ENCODE peak calls at places on chromosomes 2 and 18, in six cellular contexts. A is vagina; U is CD4-positive, CD25-positive, alpha-beta regulatory T cell; B is mesendoderm; M is stomach; K is aorta. Q is an unnamed sample. For H3K4me1, the result is how much of the 10 kb centered on the place peaks cover.

GRCh38 chr18:11849845-11850747 is 1.1 kb upstream of the CHMP1B start:
- DNase-seq in A (no peak), U (peak), B (peak), M (peak), K (peak), Q (peak)

GRCh38 chr2:110662560-110662959 is 15.3 kb downstream of the BUB1 start:
- DNase-seq in A (no peak), U (no peak), B (peak), M (no peak), K (no peak), Q (no peak)

GRCh38 chr2:155481141-155481540 is 782.6 kb downstream of the KCNJ3 start:
- DNase-seq in A (no peak), U (no peak), B (no peak), M (no peak), K (no peak), Q (no peak)

GRCh38 chr2:175012516-175012915 is 7.3 kb upstream of the CHN1 start:
- DNase-seq in A (no peak), U (no peak), B (peak), M (no peak), K (no peak), Q (no peak)

GRCh38 chr2:146634256-146635068 is 1210.4 kb upstream of the ACVR2A start:
- DNase-seq in A (no peak), U (no peak), B (no peak), M (no peak), K (no peak), Q (no peak)

GRCh38 chr18:46466236-46467160 is 190.5 kb downstream of the LOXHD1 start:
- DNase-seq in A (no peak), U (no peak), B (peak), M (no peak), K (no peak), Q (no peak)

GRCh38 chr18:75247601-75248421 is 37.2 kb downstream of the TSHZ1 start:
- DNase-seq in A (no peak), U (no peak), B (no peak), M (no peak), K (no peak), Q (no peak)

GRCh38 chr2:195498176-195498575 is 158.8 kb upstream of the SLC39A10 start:
- DNase-seq in A (no peak), U (peak), B (peak), M (peak), K (peak), Q (peak)

GRCh38 chr2:221571391-221572179 is 519 bp downstream of the EPHA4 start:
- DNase-seq in A (no peak), U (peak), B (peak), M (no peak), K (peak), Q (peak)

GRCh38 chr2:234957533-234958135 is 5.8 kb downstream of the SH3BP4 start:
- DNase-seq in A (no peak), U (no peak), B (no peak), M (no peak), K (no peak), Q (no peak)

GRCh38 chr18:22466608-22467390 is 49.1 kb upstream of the CTAGE1 start:
- DNase-seq in A (no peak), U (no peak), B (no peak), M (no peak), K (peak), Q (no peak)

GRCh38 chr2:113175736-113176695 is 2.2 kb downstream of the PSD4 start:
- DNase-seq in A (no peak), U (no peak), B (no peak), M (no peak), K (no peak), Q (no peak)

GRCh38 chr2:12169721-12170120 is 423.3 kb downstream of the LPIN1 start:
- DNase-seq in A (no peak), U (no peak), B (no peak), M (no peak), K (peak), Q (peak)

DNA sequence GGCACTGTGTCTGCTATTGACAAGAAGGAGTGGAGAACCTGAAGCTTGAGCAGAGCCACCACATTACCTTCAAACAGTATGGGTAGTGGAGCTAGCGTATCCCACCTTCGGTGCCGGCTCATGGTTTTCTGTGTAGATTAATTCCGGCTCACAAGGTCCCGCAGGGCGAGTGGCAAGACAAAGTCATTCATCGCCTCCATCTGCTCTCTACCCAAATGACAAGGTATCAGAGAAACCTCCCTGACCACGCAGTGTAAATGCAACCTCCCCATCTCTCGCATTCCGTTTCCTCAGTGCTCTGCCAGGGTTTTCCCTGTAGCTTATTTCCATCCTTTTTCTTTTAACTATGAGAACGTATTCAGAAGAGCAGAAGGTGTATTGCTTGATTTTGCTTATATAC is 79.8 kb downstream of the MAP4K4 start:
- DNase-seq in A (no peak), U (no peak), B (no peak), M (no peak), K (no peak), Q (no peak)
- H3K4me1 ChIP-seq in A (half or more), U (half or more), B (under half), M (half or more), K (under half), Q (under half)

GRCh38 chr2:158967114-158967730 is 1.2 kb upstream of the TANC1 start:
- DNase-seq in A (no peak), U (no peak), B (peak), M (no peak), K (no peak), Q (peak)
- H3K4me3 ChIP-seq in A (peak), U (no peak), B (no peak), M (peak), K (no peak), Q (peak)

GRCh38 chr2:101803128-101803527 is 105.6 kb downstream of the MAP4K4 start:
- DNase-seq in A (no peak), U (no peak), B (no peak), M (no peak), K (no peak), Q (no peak)
- H3K4me1 ChIP-seq in A (half or more), U (under half), B (under half), M (half or more), K (under half), Q (under half)

GRCh38 chr2:97869722-97870346 is 125.9 kb downstream of the TMEM131 start:
- DNase-seq in A (no peak), U (no peak), B (no peak), M (no peak), K (no peak), Q (no peak)
- H3K4me3 ChIP-seq in A (no peak), U (no peak), B (no peak), M (no peak), K (no peak), Q (no peak)

GRCh38 chr2:120898496-120898895 is 162.8 kb downstream of the GLI2 start:
- DNase-seq in A (no peak), U (no peak), B (no peak), M (no peak), K (peak), Q (no peak)

GRCh38 chr2:120897399-120897798 is 161.7 kb downstream of the GLI2 start:
- DNase-seq in A (no peak), U (no peak), B (no peak), M (no peak), K (no peak), Q (no peak)

GRCh38 chr2:120894936-120895335 is 159.3 kb downstream of the GLI2 start:
- DNase-seq in A (no peak), U (no peak), B (no peak), M (no peak), K (peak), Q (no peak)

GRCh38 chr2:120896126-120896525 is 160.5 kb downstream of the GLI2 start:
- DNase-seq in A (no peak), U (no peak), B (no peak), M (no peak), K (peak), Q (no peak)

GRCh38 chr2:120896904-120897303 is 161.2 kb downstream of the GLI2 start:
- DNase-seq in A (no peak), U (no peak), B (no peak), M (no peak), K (peak), Q (no peak)
- H3K4me1 ChIP-seq in A (under half), U (under half), B (under half), M (under half), K (under half), Q (under half)

GRCh38 chr2:16608661-16609643 is 56.7 kb downstream of the CYRIA start:
- DNase-seq in A (no peak), U (peak), B (peak), M (peak), K (peak), Q (peak)
- H3K4me3 ChIP-seq in A (peak), U (peak), B (peak), M (peak), K (no peak), Q (peak)

DNA sequence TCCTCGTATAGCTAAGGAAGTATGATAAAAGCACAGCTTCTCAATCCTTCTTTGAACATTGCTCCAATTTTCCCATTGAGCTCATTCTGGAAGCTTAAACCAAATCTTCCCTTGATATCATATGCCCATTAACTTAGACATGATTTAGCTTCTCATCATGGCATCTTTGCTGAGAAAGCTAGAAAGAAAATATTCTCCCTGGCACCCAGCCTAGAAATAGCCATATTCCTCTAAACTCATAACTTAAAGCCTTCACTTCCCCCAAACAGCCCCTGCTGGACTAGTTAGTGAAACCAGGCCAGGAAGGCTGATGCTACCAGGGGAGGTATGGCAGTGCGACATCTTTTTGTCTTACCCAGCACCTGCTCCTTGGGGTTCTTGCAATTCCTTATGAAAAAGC is 4.3 kb downstream of the AAK1 start:
- DNase-seq in A (no peak), U (no peak), B (no peak), M (no peak), K (no peak), Q (no peak)
- H3K4me1 ChIP-seq in A (under half), U (half or more), B (under half), M (half or more), K (under half), Q (under half)

DNA sequence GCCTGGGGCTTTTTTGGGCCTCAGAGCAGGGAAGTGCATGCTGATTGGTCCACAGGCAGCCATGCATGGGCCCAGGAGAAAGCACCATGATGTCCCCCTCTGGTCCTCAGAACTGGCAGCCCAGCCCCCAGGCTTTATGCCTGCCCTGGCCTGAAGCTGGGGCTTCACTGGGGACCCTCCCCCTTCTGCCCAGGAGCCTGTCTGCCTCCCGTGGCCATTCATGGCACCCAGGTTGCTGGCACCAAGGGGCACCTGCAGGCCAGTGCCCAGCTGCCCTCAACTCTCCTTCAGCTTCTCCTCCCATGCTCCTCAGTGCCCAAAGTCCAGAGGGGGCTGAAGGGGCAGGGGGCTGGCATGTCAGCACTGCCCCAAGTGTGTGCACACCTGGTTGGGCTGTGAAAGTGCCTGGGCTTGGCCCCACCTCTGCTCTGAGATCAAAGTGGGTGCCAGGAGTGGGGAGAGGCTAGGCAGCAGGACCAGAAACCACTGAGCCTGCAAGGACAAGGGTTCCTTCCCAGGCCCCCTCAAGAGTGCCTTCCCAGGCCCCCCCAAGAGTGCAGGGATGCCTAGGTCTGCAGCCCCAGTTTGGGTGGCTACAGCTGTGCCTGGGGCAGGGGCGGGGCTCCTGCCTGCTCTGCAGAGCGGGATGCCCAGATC is 98.8 kb downstream of the TWIST2 start:
- DNase-seq in A (no peak), U (no peak), B (no peak), M (peak), K (no peak), Q (no peak)
- H3K4me3 ChIP-seq in A (no peak), U (no peak), B (no peak), M (no peak), K (no peak), Q (no peak)

DNA sequence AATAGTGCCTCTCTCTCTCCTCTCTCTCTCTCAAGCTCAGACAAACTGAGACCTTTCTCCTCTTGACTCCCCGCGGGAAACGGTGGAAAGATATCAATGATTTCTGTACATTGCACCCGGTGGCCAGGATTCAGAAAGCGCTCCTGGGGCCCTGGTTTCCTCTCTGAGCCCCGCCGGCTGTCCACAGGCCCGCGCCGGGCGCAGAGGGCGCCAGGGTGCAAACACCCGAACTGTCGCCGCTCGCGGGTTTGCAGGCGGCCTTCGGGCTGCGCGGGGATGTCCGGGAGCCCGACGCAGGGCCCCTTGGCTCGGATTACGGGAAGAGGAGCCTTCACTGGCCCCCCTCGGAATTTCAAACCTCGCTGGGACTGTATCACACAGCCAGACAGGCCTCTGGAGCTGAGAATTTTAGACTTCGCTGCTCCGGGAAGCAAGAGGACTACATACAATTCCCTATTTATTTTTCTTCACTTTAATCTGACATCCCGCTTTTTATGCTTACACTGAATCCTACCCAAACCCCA is 5.2 kb upstream of the EN1 start:
- DNase-seq in A (no peak), U (no peak), B (peak), M (no peak), K (no peak), Q (no peak)
- H3K4me1 ChIP-seq in A (under half), U (under half), B (under half), M (half or more), K (under half), Q (under half)

Q was measured in testis.